ENCODE peak calls at places on chromosomes 13 and 19, in nine cellular contexts. L is HepG2, I is BJ, E is Peyer's patch, F is heart left ventricle, S is upper lobe of right lung, H is fibroblast of lung, B is esophagus muscularis mucosa, Z is heart right ventricle. C is an unnamed sample.

GRCh38 chr19:33621065-33621785 is 528 bp upstream of the CHST8 start:
- DNase-seq in L (no peak), I (no peak), E (no peak), F (no peak), S (no peak), H (no peak), B (no peak), Z (no peak), C (no peak)

GRCh38 chr13:56986121-56986520 is 154.6 kb upstream of the PRR20A start:
- DNase-seq in L (no peak), I (no peak), E (no peak), F (no peak), S (no peak), H (no peak), B (no peak), Z (no peak), C (peak; percentile 49)

GRCh38 chr13:22428188-22428828 is 752.5 kb upstream of the SGCG start:
- DNase-seq in L (no peak), I (peak; percentile 52), E (no peak), F (no peak), S (no peak), H (peak; percentile 3), B (no peak), Z (peak; percentile 53), C (no peak)

GRCh38 chr19:456547-457110 is 4.2 kb downstream of the SHC2 start:
- DNase-seq in L (no peak), I (no peak), E (no peak), F (no peak), S (no peak), H (no peak), B (no peak), Z (no peak), C (no peak)

GRCh38 chr19:342801-343421 is 1.7 kb downstream of the MIER2 start:
- DNase-seq in L (no peak), I (peak; percentile 35), E (peak; percentile 76), F (peak; percentile 77), S (peak; percentile 73), H (peak; percentile 96), B (no peak), Z (peak; percentile 76), C (peak; percentile 75)

GRCh38 chr19:33467851-33468250 is 53.7 kb downstream of the PEPD start:
- DNase-seq in L (no peak), I (no peak), E (peak; percentile 27), F (no peak), S (peak; percentile 37), H (no peak), B (no peak), Z (no peak), C (no peak)

GRCh38 chr19:50667177-50667758 is 18.0 kb downstream of the C19orf81 start:
- DNase-seq in L (no peak), I (no peak), E (no peak), F (no peak), S (no peak), H (no peak), B (no peak), Z (no peak), C (no peak)

GRCh38 chr13:73708393-73708985 is 425.7 kb downstream of the KLF12 start:
- DNase-seq in L (peak; percentile 59), I (peak; percentile 11), E (peak; percentile 79), F (no peak), S (no peak), H (peak; percentile 58), B (no peak), Z (peak; percentile 38), C (peak; percentile 78)

GRCh38 chr13:20943519-20944012 is 41.0 kb upstream of the XPO4 start:
- DNase-seq in L (peak; percentile 74), I (peak; percentile 97), E (peak; percentile 92), F (peak; percentile 90), S (peak; percentile 92), H (peak; percentile 91), B (peak; percentile 96), Z (peak; percentile 88), C (peak; percentile 90)

GRCh38 chr19:9159891-9160290 is 18.9 kb upstream of the OR7D2 start:
- DNase-seq in L (no peak), I (no peak), E (no peak), F (no peak), S (no peak), H (no peak), B (no peak), Z (no peak), C (no peak)

GRCh38 chr19:9161427-9161826 is 17.4 kb upstream of the OR7D2 start:
- DNase-seq in L (no peak), I (no peak), E (no peak), F (no peak), S (no peak), H (no peak), B (no peak), Z (no peak), C (no peak)

GRCh38 chr19:9155591-9155990 is 15.4 kb downstream of the ZNF317 start:
- DNase-seq in L (no peak), I (no peak), E (no peak), F (no peak), S (no peak), H (no peak), B (no peak), Z (no peak), C (no peak)

GRCh38 chr19:9151367-9151766 is 11.2 kb downstream of the ZNF317 start:
- DNase-seq in L (no peak), I (no peak), E (no peak), F (no peak), S (no peak), H (no peak), B (no peak), Z (no peak), C (no peak)

DNA sequence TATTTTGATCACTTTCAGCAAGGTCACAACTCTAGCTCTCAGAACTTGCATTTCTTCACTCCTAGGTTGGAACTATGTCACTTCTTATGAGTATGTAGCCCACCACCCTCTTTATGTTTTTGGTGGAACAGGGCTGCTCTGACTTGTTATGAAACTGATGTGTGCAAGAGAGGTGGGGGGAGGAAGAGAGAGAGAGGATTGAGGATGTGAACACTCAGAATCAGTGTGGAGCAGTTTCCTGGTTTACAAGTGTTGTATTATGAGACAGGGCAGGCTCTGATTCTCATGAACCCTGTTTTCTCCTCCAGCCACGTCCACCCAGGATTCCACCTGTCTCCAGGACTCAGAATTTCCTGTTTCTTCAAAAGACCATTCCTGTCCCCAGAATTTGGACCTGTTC is 16.1 kb downstream of the ZNF317 start:
- DNase-seq in L (no peak), I (no peak), E (no peak), F (no peak), S (no peak), H (no peak), B (no peak), Z (no peak), C (no peak)
- H3K36me3 ChIP-seq in L (peaks cover 48% of the 10 kb centered on the region), I (peaks cover 35% of the 10 kb centered on the region), E (no peaks in the 10 kb centered on the region), F (peaks cover 34% of the 10 kb centered on the region), S (peaks cover 55% of the 10 kb centered on the region), H (peaks cover 34% of the 10 kb centered on the region), B (peaks cover 70% of the 10 kb centered on the region), Z (peaks cover 3% of the 10 kb centered on the region), C (peaks cover 34% of the 10 kb centered on the region)

GRCh38 chr19:14197882-14198281 is 8.1 kb downstream of the ADGRL1 start:
- DNase-seq in L (no peak), I (no peak), E (no peak), F (no peak), S (no peak), H (no peak), B (no peak), Z (no peak), C (no peak)

GRCh38 chr19:14203258-14203657 is 2.7 kb downstream of the ADGRL1 start:
- DNase-seq in L (no peak), I (no peak), E (no peak), F (no peak), S (no peak), H (no peak), B (no peak), Z (no peak), C (no peak)

DNA sequence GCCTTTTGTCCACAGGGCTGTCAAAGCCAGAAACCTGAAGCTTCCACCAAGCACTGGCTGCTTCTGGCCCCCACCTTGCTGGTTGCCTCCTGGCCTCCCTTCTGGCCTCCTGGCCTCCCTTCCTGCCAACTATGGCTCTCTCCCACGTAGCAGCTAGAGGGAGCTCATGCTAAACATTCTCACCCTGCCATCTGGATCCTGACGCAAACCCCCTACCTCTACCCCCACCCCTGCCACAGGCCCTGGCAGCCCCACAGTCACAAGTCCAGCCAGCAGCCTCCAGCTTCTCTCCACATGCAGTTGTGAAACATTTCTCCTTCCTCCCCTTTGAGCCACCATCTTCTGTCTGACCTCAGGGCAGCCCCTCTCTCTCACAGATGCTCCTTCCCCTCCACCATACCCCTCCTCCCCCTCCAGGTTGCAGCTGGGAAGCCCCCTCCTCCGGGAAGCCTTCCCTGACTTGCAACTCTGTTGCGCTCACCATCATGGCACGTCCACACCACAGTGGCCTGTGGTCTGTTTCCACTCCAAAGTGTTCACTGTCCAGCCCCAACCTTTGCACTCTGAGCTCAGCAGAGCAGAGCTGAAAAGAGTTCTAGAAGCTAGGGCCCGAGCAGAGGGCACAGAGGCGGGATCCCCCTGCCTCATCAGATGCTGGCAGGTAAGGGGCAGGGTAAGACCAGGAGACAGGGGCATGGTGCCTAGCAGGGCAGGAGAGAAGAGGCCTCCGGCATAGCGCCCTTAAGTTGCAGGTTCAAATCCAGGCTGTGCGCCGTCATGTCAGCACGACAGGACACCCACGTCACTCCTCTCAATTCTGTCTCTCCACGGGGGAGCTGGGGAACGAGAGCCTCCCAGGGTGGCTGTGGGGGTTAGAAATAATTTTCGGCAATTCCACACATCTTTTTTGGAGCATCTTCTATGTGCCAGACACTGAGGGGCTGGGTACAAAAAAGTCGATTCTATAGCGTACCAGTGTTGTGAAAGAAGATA is 7.3 kb downstream of the ADGRL1 start:
- DNase-seq in L (peak; percentile 13), I (no peak), E (no peak), F (no peak), S (no peak), H (no peak), B (no peak), Z (no peak), C (no peak)
- TF ChIP-seq CTCF in L (peak; percentile 49), I (peak; percentile 23), E (no peak), F (no peak), S (no peak), H (peak; percentile 27), B (no peak), Z (no peak), C (no peak)

GRCh38 chr19:35357867-35358573 is at the start of gene FFAR3:
- DNase-seq in L (no peak), I (no peak), E (no peak), F (no peak), S (peak; percentile 68), H (no peak), B (no peak), Z (peak; percentile 29), C (peak; percentile 1)
- H3K36me3 ChIP-seq in L (no peaks in the 10 kb centered on the region), I (no peaks in the 10 kb centered on the region), E (no peaks in the 10 kb centered on the region), F (no peaks in the 10 kb centered on the region), S (no peaks in the 10 kb centered on the region), H (no peaks in the 10 kb centered on the region), B (no peaks in the 10 kb centered on the region), Z (no peaks in the 10 kb centered on the region), C (no peaks in the 10 kb centered on the region)

GRCh38 chr13:43787998-43788397 is 1.2 kb upstream of the ENOX1 start:
- DNase-seq in L (no peak), I (no peak), E (no peak), F (no peak), S (no peak), H (peak; percentile 39), B (no peak), Z (no peak), C (peak; percentile 38)
- TF ChIP-seq CTCF in L (no peak), I (peak; percentile 56), E (peak; percentile 20), F (no peak), S (peak; percentile 23), H (peak; percentile 53), B (peak; percentile 33), Z (peak; percentile 32), C (peak; percentile 36)